ENCODE peak calls at places on chromosomes 4 and X, in nine cellular contexts. L is mammary epithelial cell, V is tibial artery, B is K562, U is upper lobe of right lung, H is esophagus muscularis mucosa, S is endodermal cell, O is H1, J is lung. X is an unnamed sample.
A peak's percentile ranks its signal among the peaks of the same experiment; 100 is the strongest.

GRCh38 chrX:119942831-119943184 is 743 bp downstream of the NKAP start:
- DNase-seq in L (no peak), V (no peak), H (no peak), O (no peak), U (no peak), B (no peak), S (no peak), J (no peak), X (no peak)

GRCh38 chr4:82905205-82905604 is 4.7 kb downstream of the THAP9 start:
- DNase-seq in L (peak; percentile 84), B (no peak), U (no peak), J (no peak), O (no peak), H (no peak), S (no peak), V (no peak), X (peak; percentile 75)

GRCh38 chrX:15204130-15204751 is 65.6 kb downstream of the ASB9 start:
- DNase-seq in U (no peak), B (no peak), L (no peak), H (no peak), V (no peak), S (no peak), O (no peak), J (no peak), X (no peak)

GRCh38 chrX:28549839-28550238 is 37.4 kb upstream of the IL1RAPL1 start:
- DNase-seq in V (no peak), H (no peak), U (no peak), B (no peak), S (no peak), L (no peak), J (no peak), O (no peak), X (no peak)

GRCh38 chr4:156291317-156291716 is 337.7 kb upstream of the CTSO start:
- DNase-seq in L (peak; percentile 16), U (no peak), H (no peak), S (no peak), O (no peak), V (no peak), B (no peak), J (no peak), X (no peak)

GRCh38 chr4:38957239-38957815 is 74.9 kb downstream of the TMEM156 start:
- DNase-seq in B (no peak), V (no peak), S (no peak), U (no peak), J (no peak), L (no peak), O (no peak), H (no peak), X (no peak)

GRCh38 chr4:8278009-8278395 is 8.4 kb downstream of the HTRA3 start:
- DNase-seq in J (no peak), V (no peak), S (no peak), B (no peak), H (no peak), U (peak; percentile 57), O (no peak), L (no peak), X (no peak)

GRCh38 chrX:94831364-94831763 is 1157.4 kb downstream of the FAM133A start:
- DNase-seq in J (no peak), V (no peak), B (no peak), L (peak; percentile 1), H (no peak), U (no peak), O (no peak), S (no peak), X (no peak)

GRCh38 chrX:153672531-153673397 is 849 bp downstream of the PNCK start:
- DNase-seq in H (no peak), B (peak; percentile 38), S (peak; percentile 55), L (no peak), J (no peak), U (no peak), O (no peak), V (no peak), X (no peak)

GRCh38 chr4:99894998-99895397 is 771 bp upstream of the LAMTOR3 start:
- DNase-seq in B (no peak), J (no peak), U (no peak), O (no peak), H (no peak), V (no peak), L (no peak), S (no peak), X (no peak)

GRCh38 chr4:37891221-37892159 is 606 bp downstream of the TBC1D1 start:
- DNase-seq in U (no peak), L (peak; percentile 5), H (no peak), O (peak; percentile 70), V (peak; percentile 57), S (peak; percentile 70), J (no peak), B (no peak), X (peak; percentile 88)

GRCh38 chrX:80246273-80246672 is 174.0 kb upstream of the TENT5D start:
- DNase-seq in O (no peak), J (no peak), L (no peak), S (no peak), H (no peak), U (no peak), V (no peak), B (no peak), X (no peak)
- TF ChIP-seq CTCF in O (peak; percentile 11), J (no peak), L (no peak), S (peak; percentile 31), H (no peak), U (no peak), V (no peak), B (no peak), X (no peak)

GRCh38 chr4:53981066-53981465 is 83.3 kb downstream of the CHIC2 start:
- DNase-seq in S (no peak), J (no peak), B (no peak), U (no peak), H (no peak), O (no peak), V (no peak), L (peak; percentile 35), X (no peak)
- TF ChIP-seq CTCF in S (no peak), J (no peak), B (no peak), U (no peak), H (no peak), O (no peak), V (no peak), L (no peak), X (no peak)

GRCh38 chrX:7921750-7922149 is 5.5 kb downstream of the PNPLA4 start:
- DNase-seq in B (no peak), V (no peak), U (no peak), J (no peak), O (no peak), S (no peak), L (no peak), H (no peak), X (no peak)

GRCh38 chrX:7927259-7928167 is at the start of gene PNPLA4:
- DNase-seq in S (peak; percentile 92), L (peak; percentile 87), H (peak; percentile 91), J (peak; percentile 91), U (peak; percentile 93), B (peak; percentile 89), O (peak; percentile 85), V (peak; percentile 45), X (peak; percentile 85)

GRCh38 chrX:7925867-7926472 is 1.2 kb downstream of the PNPLA4 start:
- DNase-seq in B (peak; percentile 78), H (no peak), V (peak; percentile 19), J (peak; percentile 50), S (peak; percentile 83), U (peak; percentile 47), O (peak; percentile 46), L (peak; percentile 65), X (peak; percentile 71)

GRCh38 chrX:7926914-7927258 is 327 bp downstream of the PNPLA4 start:
- DNase-seq in L (no peak), S (no peak), O (no peak), V (no peak), J (no peak), B (no peak), U (no peak), H (no peak), X (no peak)

DNA sequence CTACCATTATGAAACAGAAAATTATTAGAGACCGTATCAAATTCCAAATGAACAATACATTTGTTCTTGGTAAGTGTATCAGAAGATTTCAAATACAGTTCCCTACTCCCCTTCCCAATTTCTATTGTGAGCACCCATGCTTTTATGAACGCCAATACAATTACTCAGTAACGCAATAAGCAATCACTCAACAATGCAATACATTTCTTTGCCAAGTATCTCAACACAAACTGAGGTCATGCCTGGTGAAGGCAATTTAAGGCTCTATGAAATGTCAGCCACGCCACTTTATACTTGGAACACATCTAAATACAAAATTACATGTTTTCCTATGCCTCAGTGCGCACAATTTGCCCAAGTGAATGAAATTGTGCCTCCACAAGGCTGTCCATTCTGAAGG is 712 bp downstream of the PNPLA4 start:
- DNase-seq in L (peak; percentile 9), B (no peak), V (no peak), S (no peak), U (no peak), O (no peak), J (no peak), H (no peak), X (no peak)
- TF ChIP-seq CTCF in L (no peak), B (no peak), V (no peak), S (no peak), U (no peak), O (no peak), J (no peak), H (no peak), X (no peak)

GRCh38 chr4:73343432-73343831 is 60.7 kb upstream of the ALB start:
- DNase-seq in O (no peak), L (no peak), S (peak; percentile 60), U (no peak), J (no peak), V (no peak), B (peak; percentile 41), H (no peak), X (no peak)

GRCh38 chr4:73335717-73336116 is 68.4 kb upstream of the ALB start:
- DNase-seq in S (no peak), H (no peak), O (no peak), L (no peak), B (no peak), J (no peak), U (no peak), V (no peak), X (no peak)

GRCh38 chr4:73344106-73344505 is 60.0 kb upstream of the ALB start:
- DNase-seq in U (no peak), S (no peak), J (no peak), V (no peak), O (no peak), L (no peak), B (no peak), H (no peak), X (no peak)

GRCh38 chr4:73345399-73345975 is 58.6 kb upstream of the ALB start:
- DNase-seq in V (no peak), S (no peak), L (no peak), H (no peak), J (no peak), B (no peak), O (no peak), U (no peak), X (no peak)

GRCh38 chr4:73341454-73341853 is 62.6 kb upstream of the ALB start:
- DNase-seq in L (peak; percentile 51), U (no peak), H (no peak), O (peak; percentile 53), V (no peak), B (peak; percentile 67), J (no peak), S (peak; percentile 79), X (peak; percentile 17)
- TF ChIP-seq CTCF in L (peak; percentile 67), U (peak; percentile 28), H (peak; percentile 13), O (peak; percentile 90), V (no peak), B (peak; percentile 65), J (no peak), S (peak; percentile 88), X (peak; percentile 40)

X was measured in activated CD8-positive, alpha-beta T cell treated with anti-CD3 and anti-CD28 coated beads for 36 hours.